ENCODE peak calls at places on chromosomes 7 and 10, in four cellular contexts. One of them, this sample, is unnamed.

GRCh38 chr10:62422068-62422590 is 48.0 kb downstream of the ZNF365 start:
- DNase-seq in K562: no peak
- DNase-seq in GM12878: no peak
- DNase-seq in HL-60: no peak
- DNase-seq in this sample: no peak

GRCh38 chr7:130009848-130010688 is 41.1 kb downstream of the ZC3HC1 start:
- DNase-seq in K562: peak; percentile 87
- DNase-seq in GM12878: peak; percentile 17
- DNase-seq in HL-60: no peak
- DNase-seq in this sample: no peak

GRCh38 chr10:22723343-22723779 is 9.0 kb upstream of the PIP4K2A start:
- DNase-seq in K562: no peak
- DNase-seq in GM12878: peak; percentile 78
- DNase-seq in HL-60: no peak
- DNase-seq in this sample: no peak

GRCh38 chr7:142516038-142516501 is 233.2 kb upstream of the PRSS1 start:
- DNase-seq in K562: peak; percentile 82
- DNase-seq in GM12878: peak; percentile 17
- DNase-seq in HL-60: peak; percentile 28
- DNase-seq in this sample: peak; percentile 26

GRCh38 chr7:151661556-151661955 is 141.9 kb upstream of the RHEB start:
- DNase-seq in K562: no peak
- DNase-seq in GM12878: no peak
- DNase-seq in HL-60: no peak
- DNase-seq in this sample: no peak

GRCh38 chr7:127678330-127678729 is 26.3 kb downstream of the SND1 start:
- DNase-seq in K562: no peak
- DNase-seq in GM12878: no peak
- DNase-seq in HL-60: no peak
- DNase-seq in this sample: no peak

GRCh38 chr10:122051609-122052385 is 62.8 kb downstream of the TACC2 start:
- DNase-seq in K562: peak; percentile 11
- DNase-seq in GM12878: no peak
- DNase-seq in HL-60: no peak
- DNase-seq in this sample: no peak

GRCh38 chr7:124791876-124792446 is 26.4 kb upstream of the GPR37 start:
- DNase-seq in K562: no peak
- DNase-seq in GM12878: no peak
- DNase-seq in HL-60: no peak
- DNase-seq in this sample: no peak

GRCh38 chr10:78634835-78635234 is 433.9 kb upstream of the ZMIZ1 start:
- DNase-seq in K562: no peak
- DNase-seq in GM12878: no peak
- DNase-seq in HL-60: no peak
- DNase-seq in this sample: no peak

GRCh38 chr10:48464121-48464870 is 140.6 kb downstream of the ARHGAP22 start:
- DNase-seq in K562: no peak
- DNase-seq in GM12878: no peak
- DNase-seq in HL-60: no peak
- DNase-seq in this sample: no peak

GRCh38 chr10:48462482-48463020 is 142.3 kb downstream of the ARHGAP22 start:
- DNase-seq in K562: no peak
- DNase-seq in GM12878: no peak
- DNase-seq in HL-60: no peak
- DNase-seq in this sample: no peak

GRCh38 chr10:48461623-48462481 is 143.0 kb downstream of the ARHGAP22 start:
- DNase-seq in K562: no peak
- DNase-seq in GM12878: no peak
- DNase-seq in HL-60: no peak
- DNase-seq in this sample: no peak

GRCh38 chr10:48464871-48465736 is 139.8 kb downstream of the ARHGAP22 start:
- DNase-seq in K562: no peak
- DNase-seq in GM12878: no peak
- DNase-seq in HL-60: no peak
- DNase-seq in this sample: no peak

GRCh38 chr10:48463318-48464003 is 141.4 kb downstream of the ARHGAP22 start:
- DNase-seq in K562: peak; percentile 55
- DNase-seq in GM12878: no peak
- DNase-seq in HL-60: no peak
- DNase-seq in this sample: no peak
- TF ChIP-seq SPI1 in K562: no peak
- TF ChIP-seq SPI1 in GM12878: no peak
- TF ChIP-seq SPI1 in HL-60: no peak
- TF ChIP-seq SPI1 in this sample: no peak

GRCh38 chr10:95392711-95393164 is 101.9 kb upstream of the PDLIM1 start:
- DNase-seq in K562: no peak
- DNase-seq in GM12878: peak; percentile 44
- DNase-seq in HL-60: no peak
- DNase-seq in this sample: no peak

GRCh38 chr10:95394161-95394880 is 103.5 kb upstream of the PDLIM1 start:
- DNase-seq in K562: peak; percentile 57
- DNase-seq in GM12878: peak; percentile 55
- DNase-seq in HL-60: no peak
- DNase-seq in this sample: no peak

GRCh38 chr10:95399167-95399566 is 108.4 kb upstream of the PDLIM1 start:
- DNase-seq in K562: no peak
- DNase-seq in GM12878: no peak
- DNase-seq in HL-60: no peak
- DNase-seq in this sample: no peak

GRCh38 chr10:95397747-95398146 is 106.9 kb upstream of the PDLIM1 start:
- DNase-seq in K562: no peak
- DNase-seq in GM12878: no peak
- DNase-seq in HL-60: no peak
- DNase-seq in this sample: no peak

GRCh38 chr10:95395947-95396449 is 105.2 kb upstream of the PDLIM1 start:
- DNase-seq in K562: no peak
- DNase-seq in GM12878: no peak
- DNase-seq in HL-60: no peak
- DNase-seq in this sample: no peak
- TF ChIP-seq SPI1 in K562: no peak
- TF ChIP-seq SPI1 in GM12878: no peak
- TF ChIP-seq SPI1 in HL-60: no peak
- TF ChIP-seq SPI1 in this sample: no peak

GRCh38 chr7:33973235-33974015 is 68.1 kb downstream of the BMPER start:
- DNase-seq in K562: no peak
- DNase-seq in GM12878: no peak
- DNase-seq in HL-60: no peak
- DNase-seq in this sample: no peak
- TF ChIP-seq SPI1 in K562: no peak
- TF ChIP-seq SPI1 in GM12878: no peak
- TF ChIP-seq SPI1 in HL-60: no peak
- TF ChIP-seq SPI1 in this sample: no peak

DNA sequence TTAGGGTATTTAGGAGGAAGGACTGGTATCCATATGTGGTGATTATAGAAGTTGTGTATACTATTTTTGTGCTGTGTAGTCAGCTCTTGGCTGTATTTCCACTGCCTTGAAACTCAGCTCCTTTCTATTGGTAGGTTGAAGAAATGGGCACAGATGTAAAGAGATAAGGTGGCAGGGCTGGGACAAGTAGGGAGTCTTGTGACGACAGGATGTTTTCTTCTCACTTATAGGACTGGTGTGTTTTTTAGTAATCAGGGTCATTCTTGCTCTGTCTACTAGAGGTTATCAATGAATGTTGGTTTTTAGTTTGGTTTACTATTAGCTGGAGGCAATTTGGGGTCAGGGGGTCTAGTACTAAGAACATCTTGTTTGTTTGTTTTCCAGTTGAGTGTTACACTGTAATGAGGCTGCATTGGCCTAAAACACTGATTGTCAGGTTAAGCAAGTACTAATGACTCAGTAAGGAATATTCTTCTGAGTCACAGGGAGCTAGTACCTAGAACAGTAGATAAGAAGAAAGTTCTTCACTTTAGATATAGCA is 11.8 kb downstream of the UBN2 start:
- DNase-seq in K562: peak; percentile 27
- DNase-seq in GM12878: no peak
- DNase-seq in HL-60: no peak
- DNase-seq in this sample: no peak
- TF ChIP-seq SPI1 in K562: no peak
- TF ChIP-seq SPI1 in GM12878: no peak
- TF ChIP-seq SPI1 in HL-60: no peak
- TF ChIP-seq SPI1 in this sample: no peak